ENCODE peak calls at places on chromosomes 12 and 14, in seven cellular contexts. Q is right lobe of liver, K is endothelial cell, N is amniotic stem cell, Z is MV-4-11, L is HuH-7, P is coronary artery. D is an unnamed sample.
A peak's percentile ranks its signal among the peaks of the same experiment; 100 is the strongest.

GRCh38 chr12:98238513-98238912 is 276.9 kb upstream of the TMPO start:
- DNase-seq in Q (no peak), K (no peak), L (no peak), P (no peak), N (no peak), Z (peak; percentile 41), D (no peak)

GRCh38 chr14:102917056-102917385 is 5.4 kb upstream of the AMN start:
- DNase-seq in L (no peak), P (no peak), Z (no peak), N (no peak), K (no peak), Q (no peak), D (no peak)

GRCh38 chr12:130924946-130925345 is 28.8 kb upstream of the ADGRD1 start:
- DNase-seq in P (no peak), Z (no peak), K (no peak), Q (no peak), L (no peak), N (no peak), D (no peak)

GRCh38 chr12:31011746-31012567 is 61.7 kb upstream of the DDX11 start:
- DNase-seq in Q (no peak), K (no peak), Z (no peak), P (no peak), N (no peak), L (no peak), D (no peak)

GRCh38 chr14:101927859-101928258 is 36.5 kb upstream of the DYNC1H1 start:
- DNase-seq in N (peak; percentile 91), Z (peak; percentile 88), P (peak; percentile 88), K (no peak), Q (no peak), L (no peak), D (no peak)

GRCh38 chr12:15726029-15726756 is 63.0 kb downstream of the EPS8 start:
- DNase-seq in K (no peak), L (no peak), P (no peak), N (no peak), Z (peak; percentile 72), Q (no peak), D (no peak)

GRCh38 chr12:67957383-67957782 is 31.9 kb upstream of the IFNG-AS1 start:
- DNase-seq in P (no peak), L (no peak), N (no peak), Z (no peak), Q (no peak), K (no peak), D (no peak)

GRCh38 chr14:54796961-54797360 is 105.7 kb downstream of the GCH1 start:
- DNase-seq in L (no peak), N (no peak), P (peak; percentile 14), Q (peak; percentile 6), Z (no peak), K (no peak), D (no peak)

GRCh38 chr14:94008234-94008633 is 11.1 kb downstream of the CCDC197 start:
- DNase-seq in L (no peak), N (no peak), Z (no peak), Q (no peak), P (no peak), K (no peak), D (no peak)

GRCh38 chr14:22896351-22896750 is 13.3 kb downstream of the REM2 start:
- DNase-seq in Q (no peak), N (no peak), K (no peak), P (no peak), Z (no peak), L (no peak), D (no peak)

GRCh38 chr14:26995301-26995700 is 397.5 kb upstream of the NOVA1 start:
- DNase-seq in L (no peak), Z (no peak), K (no peak), Q (no peak), P (no peak), N (no peak), D (no peak)

GRCh38 chr12:51028811-51029146 is 2.6 kb upstream of the SLC11A2 start:
- DNase-seq in N (no peak), L (no peak), P (no peak), Q (no peak), K (no peak), Z (no peak), D (no peak)

GRCh38 chr12:77299910-77300772 is 234.8 kb upstream of the E2F7 start:
- DNase-seq in P (no peak), Q (no peak), N (peak; percentile 56), K (no peak), L (no peak), Z (no peak), D (peak; percentile 4)

GRCh38 chr12:127675936-127676335 is 591.0 kb upstream of the TMEM132C start:
- DNase-seq in N (no peak), Q (no peak), P (no peak), K (no peak), L (no peak), Z (no peak), D (no peak)

GRCh38 chr12:49144384-49144783 is 13.2 kb upstream of the TUBA1B start:
- DNase-seq in N (no peak), Q (no peak), K (no peak), L (no peak), Z (no peak), P (no peak), D (no peak)

GRCh38 chr12:95217377-95218163 is at the start of the genes FGD6 and VEZT:
- DNase-seq in L (peak; percentile 94), Q (peak; percentile 99), K (peak; percentile 98), N (peak; percentile 97), Z (peak; percentile 99), P (peak; percentile 99), D (peak; percentile 95)

GRCh38 chr14:86527312-86527711 is 997.4 kb downstream of the FLRT2 start:
- DNase-seq in K (no peak), Q (no peak), P (no peak), Z (no peak), L (no peak), N (no peak), D (no peak)

GRCh38 chr12:57816855-57817151 is 1.7 kb downstream of the AVIL start:
- DNase-seq in P (no peak), K (no peak), Z (peak; percentile 95), Q (no peak), L (no peak), N (no peak), D (no peak)

GRCh38 chr12:112303004-112303403 is 79.2 kb downstream of the HECTD4 start:
- DNase-seq in L (no peak), K (no peak), N (peak; percentile 15), Z (no peak), Q (no peak), P (no peak), D (peak; percentile 66)

GRCh38 chr14:85273099-85273677 is 256.8 kb upstream of the FLRT2 start:
- DNase-seq in Z (no peak), K (no peak), N (no peak), Q (no peak), P (no peak), L (no peak), D (no peak)

GRCh38 chr14:59435987-59436386 is 29.2 kb downstream of the GPR135 start:
- DNase-seq in Q (no peak), L (no peak), Z (peak; percentile 78), K (no peak), N (no peak), P (no peak), D (no peak)

GRCh38 chr14:102661614-102662013 is 69.2 kb downstream of the RCOR1 start:
- DNase-seq in Z (no peak), P (no peak), Q (no peak), L (no peak), K (no peak), N (no peak), D (no peak)